ENCODE peak calls at places on chromosomes 11 and 22, in five cellular contexts. R is nephron progenitor cell; T is midbrain; O is stimulated activated CD8-positive, alpha-beta memory T cell treated with anti-CD3 and anti-CD28 coated beads, Interleukin-15, amount 100 ng/mL, for 1 hour; Z is spleen. P is an unnamed sample.

GRCh38 chr11:64751136-64751535 is 7.2 kb upstream of the RASGRP2 start:
- DNase-seq in R (no peak), T (no peak), O (no peak), Z (peak; percentile 63), P (no peak)

GRCh38 chr11:95850137-95850536 is 59.8 kb downstream of the CEP57 start:
- DNase-seq in R (no peak), T (no peak), O (no peak), Z (no peak), P (no peak)

GRCh38 chr11:24624432-24624831 is 127.6 kb downstream of the LUZP2 start:
- DNase-seq in R (no peak), T (no peak), O (no peak), Z (no peak), P (no peak)

GRCh38 chr11:3609416-3610265 is 32.2 kb downstream of the ART5 start:
- DNase-seq in R (peak; percentile 32), T (peak; percentile 11), O (no peak), Z (peak; percentile 13), P (peak; percentile 22)

GRCh38 chr11:78228467-78228866 is 39.7 kb downstream of the USP35 start:
- DNase-seq in R (no peak), T (peak; percentile 77), O (no peak), Z (no peak), P (peak; percentile 53)

GRCh38 chr11:68551777-68552176 is 91.2 kb downstream of the PPP6R3 start:
- DNase-seq in R (no peak), T (no peak), O (no peak), Z (no peak), P (no peak)

GRCh38 chr22:46467006-46467405 is 70.4 kb downstream of the CELSR1 start:
- DNase-seq in R (no peak), T (no peak), O (no peak), Z (no peak), P (no peak)

GRCh38 chr11:112831041-112831440 is 130.2 kb upstream of the NCAM1 start:
- DNase-seq in R (no peak), T (no peak), O (no peak), Z (no peak), P (no peak)

GRCh38 chr11:8899119-8899753 is 11.8 kb upstream of the AKIP1 start:
- DNase-seq in R (no peak), T (no peak), O (no peak), Z (no peak), P (no peak)

GRCh38 chr11:86941871-86942208 is 13.4 kb downstream of the FZD4 start:
- DNase-seq in R (no peak), T (no peak), O (no peak), Z (no peak), P (no peak)

GRCh38 chr11:100472727-100473389 is 214.2 kb upstream of the ARHGAP42 start:
- DNase-seq in R (no peak), T (no peak), O (no peak), Z (no peak), P (no peak)

GRCh38 chr11:103851166-103851651 is 185.2 kb upstream of the DDI1 start:
- DNase-seq in R (no peak), T (no peak), O (no peak), Z (no peak), P (no peak)

GRCh38 chr11:13595166-13595565 is 73.3 kb upstream of the FAR1 start:
- DNase-seq in R (no peak), T (no peak), O (no peak), Z (no peak), P (no peak)

GRCh38 chr11:117706322-117706814 is 90.6 kb downstream of the DSCAML1 start:
- DNase-seq in R (no peak), T (no peak), O (no peak), Z (no peak), P (no peak)

GRCh38 chr11:44693654-44694119 is 33.1 kb upstream of the TSPAN18 start:
- DNase-seq in R (no peak), T (no peak), O (no peak), Z (peak; percentile 41), P (no peak)

GRCh38 chr22:49768511-49768910 is 59.2 kb downstream of the BRD1 start:
- DNase-seq in R (no peak), T (no peak), O (no peak), Z (peak; percentile 64), P (no peak)

GRCh38 chr22:18077087-18077638 is 627 bp upstream of the PEX26 start:
- DNase-seq in R (no peak), T (no peak), O (no peak), Z (no peak), P (no peak)

GRCh38 chr11:1857064-1857463 is 4.2 kb downstream of the LSP1 start:
- DNase-seq in R (no peak), T (no peak), O (no peak), Z (peak; percentile 71), P (no peak)

GRCh38 chr11:68016904-68017817 is 7.0 kb downstream of the ALDH3B1 start:
- DNase-seq in R (no peak), T (no peak), O (no peak), Z (no peak), P (no peak)

GRCh38 chr11:106399075-106399500 is 321.6 kb downstream of the AASDHPPT start:
- DNase-seq in R (no peak), T (no peak), O (no peak), Z (no peak), P (peak; percentile 69)

GRCh38 chr22:40588726-40589125 is 47.8 kb downstream of the MRTFA start:
- DNase-seq in R (no peak), T (no peak), O (no peak), Z (no peak), P (no peak)

GRCh38 chr22:41513391-41513790 is 30.9 kb downstream of the POLR3H start:
- DNase-seq in R (no peak), T (peak; percentile 24), O (no peak), Z (no peak), P (peak; percentile 63)

GRCh38 chr22:37485006-37485713 is 1.0 kb downstream of the MFNG start:
- DNase-seq in R (no peak), T (no peak), O (peak; percentile 12), Z (peak; percentile 92), P (no peak)

GRCh38 chr11:94128746-94129504 is at the start of gene PANX1:
- DNase-seq in R (peak; percentile 79), T (peak; percentile 76), O (peak; percentile 35), Z (peak; percentile 92), P (peak; percentile 56)

GRCh38 chr11:93732237-93732892 is 8.9 kb downstream of the TAF1D start:
- DNase-seq in R (no peak), T (no peak), O (no peak), Z (no peak), P (no peak)

GRCh38 chr11:47998733-47999359 is 18.5 kb downstream of the PTPRJ start:
- DNase-seq in R (no peak), T (no peak), O (no peak), Z (peak; percentile 9), P (no peak)

GRCh38 chr11:60951611-60951908 is 416 bp downstream of the SLC15A3 start:
- DNase-seq in R (no peak), T (no peak), O (no peak), Z (no peak), P (no peak)

GRCh38 chr22:29113329-29113728 is 40.5 kb downstream of the KREMEN1 start:
- DNase-seq in R (no peak), T (no peak), O (no peak), Z (no peak), P (no peak)

GRCh38 chr11:18633256-18634139 is 644 bp downstream of the SPTY2D1 start:
- DNase-seq in R (peak; percentile 16), T (no peak), O (no peak), Z (no peak), P (no peak)

GRCh38 chr11:81959341-81959740 is 774.3 kb downstream of the FAM181B start:
- DNase-seq in R (peak; percentile 12), T (no peak), O (no peak), Z (no peak), P (no peak)